ENCODE peak calls at places on chromosomes 6 and 20, in five cellular contexts. One of them, this sample, is unnamed. For H3K27me3 and H4K20me1, the result is how much of the 10 kb centered on the place peaks cover.

GRCh38 chr6:52376763-52377162 is 14.8 kb downstream of the PAQR8 start:
- DNase-seq in mammary epithelial cell: no peak
- DNase-seq in fibroblast of lung: no peak
- DNase-seq in HCT116: no peak
- DNase-seq in SK-N-SH: no peak
- DNase-seq in this sample: no peak

GRCh38 chr6:142820336-142821016 is 124.5 kb downstream of the HIVEP2 start:
- DNase-seq in SK-N-SH: no peak
- DNase-seq in fibroblast of lung: peak
- DNase-seq in HCT116: no peak
- DNase-seq in mammary epithelial cell: no peak
- DNase-seq in this sample: no peak

GRCh38 chr6:80488190-80488589 is 381.7 kb downstream of the BCKDHB start:
- DNase-seq in mammary epithelial cell: no peak
- DNase-seq in HCT116: no peak
- DNase-seq in fibroblast of lung: no peak
- DNase-seq in SK-N-SH: no peak
- DNase-seq in this sample: no peak

GRCh38 chr6:117215353-117216090 is 49.8 kb upstream of the VGLL2 start:
- DNase-seq in SK-N-SH: no peak
- DNase-seq in mammary epithelial cell: peak
- DNase-seq in HCT116: no peak
- DNase-seq in fibroblast of lung: no peak
- DNase-seq in this sample: no peak

GRCh38 chr6:29517728-29518440 is 30.1 kb upstream of the MAS1L start:
- DNase-seq in fibroblast of lung: no peak
- DNase-seq in mammary epithelial cell: no peak
- DNase-seq in HCT116: no peak
- DNase-seq in SK-N-SH: no peak
- DNase-seq in this sample: no peak

GRCh38 chr6:138989098-138989983 is 1.3 kb upstream of the REPS1 start:
- DNase-seq in HCT116: no peak
- DNase-seq in mammary epithelial cell: no peak
- DNase-seq in SK-N-SH: no peak
- DNase-seq in fibroblast of lung: no peak
- DNase-seq in this sample: no peak

GRCh38 chr20:12984863-12985262 is 23.9 kb upstream of the SPTLC3 start:
- DNase-seq in SK-N-SH: no peak
- DNase-seq in HCT116: no peak
- DNase-seq in mammary epithelial cell: peak
- DNase-seq in fibroblast of lung: no peak
- DNase-seq in this sample: no peak

GRCh38 chr6:39273394-39273793 is 40.8 kb downstream of the KCNK17 start:
- DNase-seq in mammary epithelial cell: no peak
- DNase-seq in SK-N-SH: no peak
- DNase-seq in fibroblast of lung: no peak
- DNase-seq in HCT116: no peak
- DNase-seq in this sample: no peak

GRCh38 chr6:104956663-104957294 is at the start of gene LIN28B:
- DNase-seq in fibroblast of lung: no peak
- DNase-seq in SK-N-SH: no peak
- DNase-seq in HCT116: no peak
- DNase-seq in mammary epithelial cell: no peak
- DNase-seq in this sample: no peak

GRCh38 chr6:14074723-14075503 is 42.7 kb upstream of the CD83 start:
- DNase-seq in SK-N-SH: peak
- DNase-seq in fibroblast of lung: peak
- DNase-seq in mammary epithelial cell: peak
- DNase-seq in HCT116: no peak
- DNase-seq in this sample: peak

DNA sequence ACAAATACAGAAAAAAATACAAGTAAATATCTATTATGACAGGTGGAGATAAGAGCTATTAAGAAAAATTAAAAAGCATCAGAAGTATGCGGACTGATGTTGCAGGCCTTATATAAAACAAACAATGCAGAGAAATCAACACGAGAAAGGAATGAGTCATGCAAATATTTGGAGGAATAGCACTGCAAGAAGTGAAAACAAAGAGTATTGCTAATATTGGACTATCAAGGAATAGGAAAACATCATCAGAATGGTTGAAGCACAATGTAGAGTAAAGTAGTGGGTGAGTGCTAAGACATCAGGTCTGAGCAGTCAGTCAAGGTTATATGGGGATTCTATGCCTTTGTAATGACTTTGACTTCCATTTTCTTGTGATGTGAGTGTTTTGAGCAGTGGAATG is 657.5 kb upstream of the GJE1 start:
- DNase-seq in fibroblast of lung: no peak
- DNase-seq in mammary epithelial cell: no peak
- DNase-seq in SK-N-SH: no peak
- DNase-seq in HCT116: no peak
- DNase-seq in this sample: no peak
- H3K27me3 ChIP-seq in fibroblast of lung: under half
- H3K27me3 ChIP-seq in mammary epithelial cell: under half
- H3K27me3 ChIP-seq in SK-N-SH: under half
- H3K27me3 ChIP-seq in HCT116: under half
- H3K27me3 ChIP-seq in this sample: under half

DNA sequence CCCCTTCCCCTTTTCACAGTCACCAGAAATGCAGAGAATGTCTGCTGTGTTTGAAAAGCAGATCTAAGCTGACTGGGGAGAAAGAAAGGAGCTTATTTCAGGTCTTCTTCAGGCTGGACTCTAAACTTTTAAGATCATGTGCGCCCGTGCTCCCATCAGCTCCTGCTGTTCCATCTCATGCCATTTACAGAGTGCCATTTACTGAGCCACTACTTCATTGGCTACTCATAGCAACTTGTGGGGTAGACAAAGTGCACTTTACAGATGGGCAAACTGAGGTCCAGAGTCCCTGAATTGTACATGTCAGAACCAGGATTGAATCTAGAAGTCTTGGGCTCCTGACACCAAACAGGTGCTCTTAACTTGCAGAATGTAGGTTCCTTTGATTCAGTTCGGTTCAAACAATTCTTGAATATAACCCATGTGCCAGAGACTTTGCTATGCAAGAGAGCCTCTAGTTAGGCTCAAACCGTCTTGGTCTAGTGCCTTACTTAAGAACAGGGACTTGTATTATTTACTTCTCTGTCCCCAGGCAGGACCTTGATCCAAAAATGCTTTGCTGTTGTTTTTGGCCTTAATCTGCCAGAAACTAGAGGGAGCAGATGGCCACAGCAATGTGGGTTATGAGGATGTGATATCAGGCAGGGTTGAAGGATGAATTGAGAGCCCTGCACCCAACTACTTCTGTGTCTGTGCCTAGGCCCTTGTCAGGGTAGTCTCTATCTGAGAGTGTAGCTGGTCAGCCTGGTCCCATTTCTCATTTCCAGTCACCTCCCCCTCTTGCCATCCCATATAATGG is 56.4 kb downstream of the RALY start:
- DNase-seq in mammary epithelial cell: no peak
- DNase-seq in SK-N-SH: no peak
- DNase-seq in fibroblast of lung: no peak
- DNase-seq in HCT116: no peak
- DNase-seq in this sample: no peak
- H4K20me1 ChIP-seq in mammary epithelial cell: under half
- H4K20me1 ChIP-seq in SK-N-SH: half or more
- H4K20me1 ChIP-seq in fibroblast of lung: under half
- H4K20me1 ChIP-seq in HCT116: under half
- H4K20me1 ChIP-seq in this sample: half or more

GRCh38 chr6:122184260-122184934 is 215.1 kb upstream of the HSF2 start:
- DNase-seq in HCT116: peak
- DNase-seq in fibroblast of lung: peak
- DNase-seq in SK-N-SH: peak
- DNase-seq in mammary epithelial cell: peak
- DNase-seq in this sample: peak
- TF ChIP-seq CTCF in HCT116: peak
- TF ChIP-seq CTCF in fibroblast of lung: peak
- TF ChIP-seq CTCF in SK-N-SH: peak
- TF ChIP-seq CTCF in mammary epithelial cell: peak
- TF ChIP-seq CTCF in this sample: peak

GRCh38 chr6:27279513-27280063 is 32.1 kb downstream of the PRSS16 start:
- DNase-seq in fibroblast of lung: no peak
- DNase-seq in SK-N-SH: no peak
- DNase-seq in HCT116: no peak
- DNase-seq in mammary epithelial cell: no peak
- DNase-seq in this sample: peak
- H3K27me3 ChIP-seq in fibroblast of lung: under half
- H3K27me3 ChIP-seq in SK-N-SH: half or more
- H3K27me3 ChIP-seq in HCT116: under half
- H3K27me3 ChIP-seq in mammary epithelial cell: under half
- H3K27me3 ChIP-seq in this sample: under half

GRCh38 chr6:16276991-16277981 is 38.9 kb downstream of the GMPR start:
- DNase-seq in HCT116: peak
- DNase-seq in mammary epithelial cell: peak
- DNase-seq in fibroblast of lung: peak
- DNase-seq in SK-N-SH: peak
- DNase-seq in this sample: peak
- H4K20me1 ChIP-seq in HCT116: under half
- H4K20me1 ChIP-seq in mammary epithelial cell: under half
- H4K20me1 ChIP-seq in fibroblast of lung: under half
- H4K20me1 ChIP-seq in SK-N-SH: under half
- H4K20me1 ChIP-seq in this sample: under half

DNA sequence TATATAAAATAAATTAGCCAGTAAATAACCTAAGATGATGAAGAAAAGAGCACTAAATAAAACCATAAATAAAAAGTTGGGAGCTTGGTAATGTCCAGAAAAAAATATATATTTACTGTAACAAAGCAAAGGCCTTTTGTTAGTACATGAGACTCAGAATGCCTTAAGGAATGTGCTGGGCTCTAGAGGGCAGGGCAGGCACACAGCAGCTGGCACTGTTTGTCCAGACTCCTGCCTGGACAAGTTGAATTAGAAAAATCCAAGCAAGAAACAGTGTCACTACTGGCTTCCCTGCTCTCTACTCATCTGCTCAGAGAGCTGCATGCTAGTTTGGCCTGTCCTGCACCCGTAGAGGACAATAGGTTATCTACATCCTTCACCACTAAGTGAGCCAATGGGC is 8.8 kb downstream of the DEFB129 start:
- DNase-seq in SK-N-SH: peak
- DNase-seq in fibroblast of lung: peak
- DNase-seq in mammary epithelial cell: peak
- DNase-seq in HCT116: no peak
- DNase-seq in this sample: peak
- TF ChIP-seq CTCF in SK-N-SH: peak
- TF ChIP-seq CTCF in fibroblast of lung: no peak
- TF ChIP-seq CTCF in mammary epithelial cell: peak
- TF ChIP-seq CTCF in HCT116: peak
- TF ChIP-seq CTCF in this sample: peak

DNA sequence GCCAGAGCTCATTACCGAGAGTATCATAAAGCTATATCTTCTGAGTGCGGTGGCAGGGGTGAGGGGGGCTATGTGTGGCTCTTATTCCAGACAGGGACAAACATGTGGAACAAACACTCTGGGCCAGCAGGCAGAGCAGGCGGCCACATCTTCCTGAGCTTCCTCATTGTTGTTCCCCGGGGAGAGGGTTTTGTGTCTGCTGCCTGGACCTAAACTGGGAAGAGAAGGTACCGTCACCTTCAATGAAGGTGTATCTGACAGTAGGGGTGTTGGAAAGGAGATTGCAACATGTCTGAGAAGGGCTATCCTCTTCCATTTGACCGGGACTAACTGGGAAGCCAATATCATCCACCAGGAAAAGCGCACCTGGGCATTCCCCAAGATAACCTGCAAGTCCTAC is 1.6 kb upstream of the TFAP2D start:
- DNase-seq in fibroblast of lung: no peak
- DNase-seq in HCT116: no peak
- DNase-seq in SK-N-SH: no peak
- DNase-seq in mammary epithelial cell: no peak
- DNase-seq in this sample: no peak
- H3K27me3 ChIP-seq in fibroblast of lung: under half
- H3K27me3 ChIP-seq in HCT116: under half
- H3K27me3 ChIP-seq in SK-N-SH: under half
- H3K27me3 ChIP-seq in mammary epithelial cell: half or more
- H3K27me3 ChIP-seq in this sample: half or more

GRCh38 chr6:110180228-110181008 is at the start of gene CDC40:
- DNase-seq in HCT116: no peak
- DNase-seq in SK-N-SH: peak
- DNase-seq in fibroblast of lung: no peak
- DNase-seq in mammary epithelial cell: no peak
- DNase-seq in this sample: peak

GRCh38 chr6:110179406-110180227 is at the start of gene WASF1:
- DNase-seq in SK-N-SH: peak
- DNase-seq in fibroblast of lung: peak
- DNase-seq in mammary epithelial cell: peak
- DNase-seq in HCT116: peak
- DNase-seq in this sample: peak

GRCh38 chr6:110181131-110182027 is 1.2 kb downstream of the CDC40 start:
- DNase-seq in mammary epithelial cell: peak
- DNase-seq in HCT116: no peak
- DNase-seq in fibroblast of lung: peak
- DNase-seq in SK-N-SH: no peak
- DNase-seq in this sample: peak

GRCh38 chr6:110183292-110183691 is 3.1 kb downstream of the CDC40 start:
- DNase-seq in mammary epithelial cell: no peak
- DNase-seq in fibroblast of lung: peak
- DNase-seq in HCT116: no peak
- DNase-seq in SK-N-SH: no peak
- DNase-seq in this sample: no peak

GRCh38 chr6:110178626-110179405 is 654 bp downstream of the WASF1 start:
- DNase-seq in mammary epithelial cell: peak
- DNase-seq in fibroblast of lung: peak
- DNase-seq in SK-N-SH: peak
- DNase-seq in HCT116: peak
- DNase-seq in this sample: peak
- H4K20me1 ChIP-seq in mammary epithelial cell: under half
- H4K20me1 ChIP-seq in fibroblast of lung: under half
- H4K20me1 ChIP-seq in SK-N-SH: under half
- H4K20me1 ChIP-seq in HCT116: under half
- H4K20me1 ChIP-seq in this sample: under half

GRCh38 chr6:165010556-165011535 is 298.6 kb downstream of the C6orf118 start:
- DNase-seq in fibroblast of lung: no peak
- DNase-seq in SK-N-SH: no peak
- DNase-seq in mammary epithelial cell: no peak
- DNase-seq in HCT116: no peak
- DNase-seq in this sample: peak
- TF ChIP-seq CTCF in fibroblast of lung: no peak
- TF ChIP-seq CTCF in SK-N-SH: no peak
- TF ChIP-seq CTCF in mammary epithelial cell: no peak
- TF ChIP-seq CTCF in HCT116: no peak
- TF ChIP-seq CTCF in this sample: no peak

GRCh38 chr6:136920858-136921520 is 1.1 kb upstream of the SLC35D3 start:
- DNase-seq in SK-N-SH: peak
- DNase-seq in HCT116: no peak
- DNase-seq in mammary epithelial cell: peak
- DNase-seq in fibroblast of lung: peak
- DNase-seq in this sample: peak
- H3K27me3 ChIP-seq in SK-N-SH: under half
- H3K27me3 ChIP-seq in HCT116: under half
- H3K27me3 ChIP-seq in mammary epithelial cell: under half
- H3K27me3 ChIP-seq in fibroblast of lung: under half
- H3K27me3 ChIP-seq in this sample: half or more

This sample was measured in hepatocyte.